ENCODE peak calls at places on chromosomes 4 and X, in six cellular contexts. I is stimulated activated CD4-positive, alpha-beta T cell treated with anti-CD3 and anti-CD28 coated beads, Interleukin-2, amount 100 ng/mL, for 24 hours; X is HEK293T; L is right cardiac atrium; W is sciatic nerve; P is retina. B is an unnamed sample.

GRCh38 chr4:185457136-185457535 is 14.4 kb downstream of the CCDC110 start:
- DNase-seq in I (no peak), X (peak), L (no peak), W (no peak), P (no peak), B (no peak)

GRCh38 chrX:19640063-19640462 is 124.8 kb upstream of the MAP3K15 start:
- DNase-seq in I (no peak), X (no peak), L (no peak), W (no peak), P (no peak), B (no peak)

GRCh38 chr4:25223770-25224375 is 10.0 kb upstream of the PI4K2B start:
- DNase-seq in I (no peak), X (no peak), L (no peak), W (no peak), P (peak), B (no peak)

GRCh38 chrX:111435469-111435868 is 23.5 kb upstream of the DCX start:
- DNase-seq in I (no peak), X (no peak), L (no peak), W (no peak), P (no peak), B (no peak)

GRCh38 chr4:176256921-176257320 is 12.1 kb downstream of the ASB5 start:
- DNase-seq in I (no peak), X (no peak), L (no peak), W (no peak), P (no peak), B (peak)

GRCh38 chr4:99151931-99152448 is 7.9 kb upstream of the ADH4 start:
- DNase-seq in I (no peak), X (no peak), L (no peak), W (no peak), P (no peak), B (no peak)

GRCh38 chr4:87857789-87858188 is 25.0 kb downstream of the MEPE start:
- DNase-seq in I (no peak), X (no peak), L (no peak), W (no peak), P (no peak), B (no peak)

GRCh38 chrX:153944140-153944799 is at the start of gene RENBP:
- DNase-seq in I (peak), X (no peak), L (peak), W (peak), P (peak), B (peak)

GRCh38 chrX:21153503-21153902 is 220.7 kb upstream of the CNKSR2 start:
- DNase-seq in I (no peak), X (no peak), L (peak), W (no peak), P (no peak), B (no peak)

GRCh38 chr4:1748465-1748995 is 27.2 kb downstream of the TACC3 start:
- DNase-seq in I (peak), X (peak), L (peak), W (peak), P (peak), B (peak)

GRCh38 chrX:150361777-150362351 is 1.3 kb upstream of the MAMLD1 start:
- DNase-seq in I (peak), X (no peak), L (no peak), W (no peak), P (peak), B (no peak)

GRCh38 chrX:65744965-65745364 is 77.5 kb downstream of the MSN start:
- DNase-seq in I (no peak), X (no peak), L (no peak), W (no peak), P (no peak), B (no peak)

GRCh38 chrX:65894138-65894537 is 145.7 kb downstream of the VSIG4 start:
- DNase-seq in I (no peak), X (no peak), L (no peak), W (no peak), P (no peak), B (no peak)

GRCh38 chr4:41069268-41069667 is 145.1 kb downstream of the APBB2 start:
- DNase-seq in I (no peak), X (no peak), L (no peak), W (no peak), P (peak), B (no peak)

GRCh38 chrX:134718329-134719317 is 60.4 kb upstream of the PLAC1 start:
- DNase-seq in I (peak), X (peak), L (no peak), W (no peak), P (no peak), B (peak)

GRCh38 chr4:4281787-4282186 is 8.2 kb downstream of the LYAR start:
- DNase-seq in I (no peak), X (no peak), L (no peak), W (no peak), P (no peak), B (no peak)

GRCh38 chr4:54187148-54187547 is 41.9 kb upstream of the PDGFRA start:
- DNase-seq in I (no peak), X (no peak), L (peak), W (peak), P (no peak), B (no peak)

GRCh38 chr4:74206088-74206826 is 48.3 kb downstream of the MTHFD2L start:
- DNase-seq in I (no peak), X (no peak), L (peak), W (no peak), P (no peak), B (no peak)

GRCh38 chrX:9604111-9604907 is 139.5 kb downstream of the TBL1X start:
- DNase-seq in I (no peak), X (no peak), L (peak), W (peak), P (no peak), B (no peak)

GRCh38 chr4:148349153-148349552 is 93.1 kb downstream of the NR3C2 start:
- DNase-seq in I (no peak), X (no peak), L (no peak), W (no peak), P (no peak), B (no peak)